ENCODE peak calls at places on chromosomes 2 and 18, in nine cellular contexts. H is astrocyte of the cerebellum; X is T follicular helper cell; O is effector memory CD4-positive, alpha-beta T cell; Q is skeletal muscle cell; D is HT1080; S is T1000; C is AG08395; A is stimulated activated CD4-positive, alpha-beta T cell treated with anti-CD3 and anti-CD28 coated beads, Interleukin-2, amount 100 ng/mL, for 24 hours. T is an unnamed sample.

GRCh38 chr2:144511945-144512344 is 8.0 kb downstream of the ZEB2 start:
- DNase-seq in H (no peak), X (no peak), O (no peak), Q (no peak), D (no peak), S (no peak), C (no peak), A (no peak), T (no peak)

GRCh38 chr2:63842149-63843061 is 709 bp downstream of the UGP2 start:
- DNase-seq in H (no peak), X (no peak), O (no peak), Q (peak), D (peak), S (no peak), C (peak), A (peak), T (no peak)

GRCh38 chr2:109460553-109461324 is 153.0 kb downstream of the SEPTIN10 start:
- DNase-seq in H (no peak), X (no peak), O (no peak), Q (no peak), D (peak), S (no peak), C (no peak), A (no peak), T (no peak)

GRCh38 chr18:48950536-48951447 is at the start of gene SMAD7:
- DNase-seq in H (no peak), X (no peak), O (no peak), Q (no peak), D (no peak), S (peak), C (no peak), A (no peak), T (no peak)

GRCh38 chr2:238320648-238321281 is 447 bp downstream of the TRAF3IP1 start:
- DNase-seq in H (no peak), X (no peak), O (no peak), Q (no peak), D (no peak), S (no peak), C (peak), A (no peak), T (no peak)

GRCh38 chr18:29154196-29154757 is 977.3 kb upstream of the CDH2 start:
- DNase-seq in H (no peak), X (no peak), O (no peak), Q (peak), D (peak), S (no peak), C (peak), A (no peak), T (no peak)

GRCh38 chr2:104856086-104856972 is 2.4 kb downstream of the POU3F3 start:
- DNase-seq in H (no peak), X (no peak), O (no peak), Q (no peak), D (no peak), S (no peak), C (no peak), A (no peak), T (no peak)

GRCh38 chr18:45245036-45245638 is 370.1 kb upstream of the SLC14A2 start:
- DNase-seq in H (no peak), X (no peak), O (no peak), Q (peak), D (no peak), S (no peak), C (peak), A (no peak), T (no peak)

GRCh38 chr2:68023904-68024303 is 38.9 kb downstream of the C1D start:
- DNase-seq in H (no peak), X (no peak), O (no peak), Q (no peak), D (no peak), S (no peak), C (no peak), A (no peak), T (no peak)

GRCh38 chr2:233831011-233831721 is 23.2 kb downstream of the HJURP start:
- DNase-seq in H (no peak), X (no peak), O (no peak), Q (no peak), D (no peak), S (no peak), C (no peak), A (no peak), T (no peak)

GRCh38 chr2:130328710-130329109 is 14.0 kb upstream of the IMP4 start:
- DNase-seq in H (no peak), X (no peak), O (no peak), Q (no peak), D (peak), S (no peak), C (no peak), A (no peak), T (no peak)

GRCh38 chr2:68901199-68901515 is 30.0 kb upstream of the BMP10 start:
- DNase-seq in H (peak), X (no peak), O (no peak), Q (no peak), D (peak), S (no peak), C (no peak), A (no peak), T (no peak)

GRCh38 chr18:9469700-9470099 is 5.6 kb upstream of the RALBP1 start:
- DNase-seq in H (no peak), X (no peak), O (no peak), Q (no peak), D (peak), S (no peak), C (no peak), A (no peak), T (no peak)

GRCh38 chr2:196592912-196593881 is 46.3 kb upstream of the CCDC150 start:
- DNase-seq in H (no peak), X (no peak), O (no peak), Q (no peak), D (peak), S (peak), C (peak), A (peak), T (no peak)

GRCh38 chr2:231467613-231468525 is 3.6 kb upstream of the NCL start:
- DNase-seq in H (no peak), X (no peak), O (no peak), Q (no peak), D (no peak), S (no peak), C (no peak), A (no peak), T (no peak)

GRCh38 chr2:95296036-95296435 is 1.1 kb upstream of the KCNIP3 start:
- DNase-seq in H (no peak), X (no peak), O (no peak), Q (no peak), D (no peak), S (no peak), C (no peak), A (no peak), T (no peak)

GRCh38 chr2:43934567-43934966 is 61.2 kb downstream of the LRPPRC start:
- DNase-seq in H (no peak), X (no peak), O (no peak), Q (no peak), D (peak), S (no peak), C (no peak), A (no peak), T (no peak)

GRCh38 chr2:176170606-176171005 is 13.5 kb downstream of the HOXD3 start:
- DNase-seq in H (no peak), X (no peak), O (no peak), Q (no peak), D (no peak), S (no peak), C (no peak), A (no peak), T (no peak)

GRCh38 chr2:13113016-13113415 is 396.3 kb downstream of the TRIB2 start:
- DNase-seq in H (no peak), X (no peak), O (no peak), Q (no peak), D (no peak), S (no peak), C (no peak), A (no peak), T (no peak)

GRCh38 chr2:176174382-176174834 is 14.1 kb upstream of the HOXD1 start:
- DNase-seq in H (no peak), X (no peak), O (no peak), Q (no peak), D (no peak), S (no peak), C (no peak), A (no peak), T (no peak)

GRCh38 chr2:100412866-100413265 is 4.6 kb downstream of the CHST10 start:
- DNase-seq in H (no peak), X (no peak), O (no peak), Q (no peak), D (no peak), S (no peak), C (no peak), A (no peak), T (no peak)

T was measured in HS-5.